ENCODE peak calls at places on chromosomes 3 and 15, in four cellular contexts. K, G, U and N are unnamed samples.

GRCh38 chr3:11290743-11291680 is 18.8 kb downstream of the ATG7 start:
- DNase-seq in K (no peak), G (peak; percentile 45), U (no peak), N (no peak)

GRCh38 chr15:48477795-48478360 is 146.6 kb downstream of the DUT start:
- DNase-seq in K (no peak), G (no peak), U (no peak), N (no peak)

GRCh38 chr3:181796641-181797040 is 84.9 kb downstream of the SOX2 start:
- DNase-seq in K (no peak), G (no peak), U (no peak), N (no peak)

GRCh38 chr15:51367322-51367976 is 26.0 kb downstream of the GLDN start:
- DNase-seq in K (no peak), G (no peak), U (no peak), N (no peak)

GRCh38 chr3:141498592-141499223 is 11.9 kb downstream of the RASA2 start:
- DNase-seq in K (no peak), G (peak; percentile 93), U (no peak), N (peak; percentile 14)

GRCh38 chr3:120113128-120114116 is 19.2 kb upstream of the GSK3B start:
- DNase-seq in K (no peak), G (no peak), U (no peak), N (no peak)

GRCh38 chr15:80556694-80557367 is 138.3 kb upstream of the ABHD17C start:
- DNase-seq in K (no peak), G (no peak), U (no peak), N (no peak)

GRCh38 chr3:47017504-47018268 is 38.2 kb downstream of the NBEAL2 start:
- DNase-seq in K (no peak), G (no peak), U (no peak), N (no peak)

GRCh38 chr15:85865070-85865684 is 70.5 kb upstream of the KLHL25 start:
- DNase-seq in K (peak; percentile 69), G (no peak), U (peak; percentile 14), N (peak; percentile 23)

GRCh38 chr3:177781686-177782161 is 584.4 kb upstream of the TBL1XR1 start:
- DNase-seq in K (no peak), G (no peak), U (peak; percentile 60), N (peak; percentile 28)

GRCh38 chr15:72271895-72272212 is 500 bp downstream of the PARP6 start:
- DNase-seq in K (no peak), G (no peak), U (no peak), N (peak; percentile 15)